ENCODE peak calls at places on chromosomes 11 and 22, in six cellular contexts. Y, U, K, V, Q and J are unnamed samples.

GRCh38 chr11:27362749-27363575 is at the start of gene CCDC34:
- DNase-seq in Y (peak; percentile 73), U (peak; percentile 83), K (peak; percentile 93), V (peak; percentile 94), Q (peak; percentile 91), J (peak; percentile 92)

GRCh38 chr22:31650391-31650790 is 11.6 kb downstream of the PISD start:
- DNase-seq in Y (no peak), U (peak; percentile 83), K (peak; percentile 85), V (no peak), Q (no peak), J (peak; percentile 93)

GRCh38 chr22:23218053-23218866 is 38.0 kb downstream of the BCR start:
- DNase-seq in Y (no peak), U (no peak), K (no peak), V (no peak), Q (no peak), J (no peak)

GRCh38 chr11:41392591-41392990 is 66.9 kb downstream of the LRRC4C start:
- DNase-seq in Y (no peak), U (no peak), K (peak; percentile 37), V (no peak), Q (no peak), J (no peak)

GRCh38 chr11:82305123-82305522 is 428.5 kb downstream of the FAM181B start:
- DNase-seq in Y (no peak), U (no peak), K (no peak), V (no peak), Q (no peak), J (no peak)

GRCh38 chr22:37186228-37186996 is 1.6 kb downstream of the C1QTNF6 start:
- DNase-seq in Y (peak; percentile 97), U (peak; percentile 67), K (peak; percentile 84), V (peak; percentile 43), Q (peak; percentile 7), J (peak; percentile 87)

GRCh38 chr22:35220221-35220620 is 37.1 kb upstream of the HMGXB4 start:
- DNase-seq in Y (no peak), U (no peak), K (no peak), V (no peak), Q (no peak), J (no peak)

GRCh38 chr11:17695454-17696441 is 23.6 kb upstream of the MYOD1 start:
- DNase-seq in Y (no peak), U (no peak), K (no peak), V (no peak), Q (no peak), J (no peak)

GRCh38 chr22:50046019-50046415 is 12.1 kb downstream of the TTLL8 start:
- DNase-seq in Y (no peak), U (no peak), K (no peak), V (no peak), Q (no peak), J (no peak)

GRCh38 chr22:37274380-37274862 is 7.9 kb upstream of the CYTH4 start:
- DNase-seq in Y (no peak), U (no peak), K (no peak), V (peak; percentile 79), Q (peak; percentile 55), J (no peak)

GRCh38 chr22:24695958-24696511 is 78.5 kb downstream of the PIWIL3 start:
- DNase-seq in Y (no peak), U (no peak), K (peak; percentile 15), V (no peak), Q (no peak), J (peak; percentile 68)

GRCh38 chr22:50467773-50468440 is 6.9 kb downstream of the SBF1 start:
- DNase-seq in Y (no peak), U (no peak), K (no peak), V (no peak), Q (no peak), J (no peak)

GRCh38 chr22:38963872-38964271 is 6.5 kb downstream of the APOBEC3A start:
- DNase-seq in Y (no peak), U (peak; percentile 12), K (no peak), V (no peak), Q (no peak), J (no peak)

GRCh38 chr22:36052505-36052941 is 23.9 kb upstream of the RBFOX2 start:
- DNase-seq in Y (peak; percentile 77), U (peak; percentile 96), K (peak; percentile 76), V (no peak), Q (no peak), J (peak; percentile 25)

GRCh38 chr22:46774456-46775363 is 12.3 kb downstream of the TBC1D22A start:
- DNase-seq in Y (no peak), U (no peak), K (no peak), V (no peak), Q (no peak), J (no peak)
- H3K4me3 ChIP-seq in Y (peak overlapping the region; percentile 51), U (peak overlapping the region; percentile 25), K (no peak overlapping the region), V (no peak overlapping the region), Q (no peak overlapping the region), J (no peak overlapping the region)

GRCh38 chr11:111514216-111515031 is at the start of gene HOATZ:
- DNase-seq in Y (no peak), U (no peak), K (peak; percentile 30), V (no peak), Q (no peak), J (no peak)
- TF ChIP-seq CTCF in Y (no peak), U (peak; percentile 26), K (peak; percentile 44), V (no peak), Q (no peak), J (peak; percentile 5)

GRCh38 chr11:18709414-18709813 is 10.8 kb downstream of the TMEM86A start:
- DNase-seq in Y (no peak), U (no peak), K (no peak), V (no peak), Q (no peak), J (no peak)
- H3K4me3 ChIP-seq in Y (no peak overlapping the region), U (no peak overlapping the region), K (no peak overlapping the region), V (no peak overlapping the region), Q (no peak overlapping the region), J (no peak overlapping the region)

DNA sequence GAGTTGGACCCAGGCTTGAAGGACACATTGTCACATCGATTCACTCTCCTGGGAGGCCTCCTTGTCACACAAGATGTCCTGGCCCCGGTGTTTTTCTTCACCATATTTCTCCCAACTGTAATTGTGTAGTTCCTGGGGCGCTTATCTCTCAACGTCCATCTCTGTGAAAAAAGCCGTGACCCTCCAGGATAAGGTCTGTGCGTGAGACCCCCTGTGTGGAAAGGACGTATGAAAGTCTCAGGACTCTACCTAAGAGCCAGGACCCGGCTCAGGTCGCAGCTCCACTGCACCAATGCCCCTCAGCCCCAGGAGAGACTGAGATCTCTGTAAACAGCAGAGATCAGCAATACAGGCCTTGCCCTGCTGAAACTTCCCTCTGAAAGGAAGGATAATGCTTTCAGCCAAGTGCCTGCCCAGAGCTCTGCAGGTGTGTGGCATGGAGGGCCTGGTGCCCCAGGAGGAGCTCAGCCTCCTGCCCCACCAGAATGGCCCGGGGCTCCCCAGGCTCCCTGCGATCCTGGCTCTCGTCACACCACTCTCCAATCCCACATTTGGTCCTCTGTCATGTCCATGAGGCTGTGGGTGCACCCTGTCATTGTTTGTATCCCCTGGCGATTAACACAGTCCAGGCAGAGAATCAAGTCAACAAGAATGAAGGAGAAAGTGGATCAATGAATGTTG is 119.2 kb upstream of the TMEM45B start:
- DNase-seq in Y (no peak), U (no peak), K (no peak), V (no peak), Q (no peak), J (no peak)
- TF ChIP-seq CTCF in Y (no peak), U (no peak), K (no peak), V (no peak), Q (no peak), J (no peak)

DNA sequence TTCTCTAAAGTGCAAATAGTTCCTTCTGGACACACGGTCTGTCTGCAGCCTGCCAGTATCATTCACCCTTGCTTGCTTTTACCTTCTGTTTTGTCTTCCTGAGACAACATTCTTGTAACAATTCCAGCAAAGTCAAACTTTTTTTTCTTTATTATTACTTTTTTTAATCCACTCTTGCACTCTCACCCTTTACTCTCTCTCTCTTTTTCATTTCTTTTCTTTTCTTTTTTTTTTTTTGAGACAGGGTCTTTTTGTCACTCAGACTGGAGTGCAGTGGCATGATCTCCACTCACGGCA is 53.7 kb downstream of the MCHR1 start:
- DNase-seq in Y (no peak), U (no peak), K (no peak), V (no peak), Q (no peak), J (no peak)
- H3K4me3 ChIP-seq in Y (no peak overlapping the region), U (no peak overlapping the region), K (no peak overlapping the region), V (no peak overlapping the region), Q (no peak overlapping the region), J (no peak overlapping the region)

GRCh38 chr22:44430716-44431115 is 67.3 kb downstream of the RTL6 start:
- DNase-seq in Y (no peak), U (no peak), K (no peak), V (peak; percentile 28), Q (no peak), J (no peak)
- TF ChIP-seq CTCF in Y (no peak), U (no peak), K (no peak), V (no peak), Q (no peak), J (no peak)

GRCh38 chr22:18103527-18104269 is 6.9 kb upstream of the TUBA8 start:
- DNase-seq in Y (no peak), U (no peak), K (no peak), V (no peak), Q (peak; percentile 48), J (no peak)
- H3K4me3 ChIP-seq in Y (no peak overlapping the region), U (no peak overlapping the region), K (no peak overlapping the region), V (no peak overlapping the region), Q (no peak overlapping the region), J (no peak overlapping the region)

DNA sequence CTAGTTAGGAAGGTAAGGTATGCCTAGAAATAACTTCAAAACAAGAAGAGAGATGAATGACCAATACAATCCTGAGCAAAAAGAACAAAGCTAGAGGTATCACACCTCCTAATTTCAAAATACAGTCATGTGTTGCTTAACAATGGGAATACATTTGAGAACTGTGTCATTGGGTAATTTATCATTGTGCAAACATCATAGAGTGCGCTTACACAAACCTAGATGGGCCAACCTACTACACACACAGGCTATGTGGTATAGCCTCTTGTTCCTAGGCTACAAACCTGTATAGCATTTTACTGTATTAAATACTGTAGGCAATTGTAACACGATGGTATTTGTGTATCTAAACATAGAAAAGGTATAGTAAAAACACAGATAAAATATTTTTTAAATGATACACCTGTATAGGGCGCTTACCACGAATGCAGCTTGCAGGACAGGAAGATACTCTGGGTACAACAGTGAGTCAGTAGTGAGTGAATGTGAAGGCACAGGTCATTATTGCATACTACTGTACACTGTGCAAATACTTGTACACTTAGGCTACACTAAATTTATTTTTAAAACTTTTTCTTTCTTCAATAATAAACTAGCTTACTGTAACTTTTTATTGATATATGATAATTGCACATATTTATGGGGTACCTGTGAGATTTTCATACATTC is 48.2 kb downstream of the STK33 start:
- DNase-seq in Y (no peak), U (peak; percentile 66), K (no peak), V (no peak), Q (no peak), J (no peak)
- TF ChIP-seq CTCF in Y (no peak), U (no peak), K (no peak), V (no peak), Q (no peak), J (no peak)

GRCh38 chr11:77089004-77089545 is 13.6 kb upstream of the OMP start:
- DNase-seq in Y (no peak), U (no peak), K (no peak), V (peak; percentile 47), Q (peak; percentile 5), J (no peak)

GRCh38 chr11:77090046-77090372 is 12.6 kb upstream of the OMP start:
- DNase-seq in Y (no peak), U (no peak), K (no peak), V (peak; percentile 50), Q (no peak), J (no peak)

GRCh38 chr11:77091146-77091940 is 11.3 kb upstream of the OMP start:
- DNase-seq in Y (peak; percentile 68), U (peak; percentile 70), K (peak; percentile 57), V (peak; percentile 91), Q (peak; percentile 80), J (peak; percentile 75)

GRCh38 chr11:77092382-77092781 is 10.3 kb upstream of the OMP start:
- DNase-seq in Y (no peak), U (no peak), K (no peak), V (peak; percentile 62), Q (no peak), J (no peak)

GRCh38 chr11:77090373-77091111 is 12.1 kb upstream of the OMP start:
- DNase-seq in Y (no peak), U (no peak), K (no peak), V (peak; percentile 63), Q (no peak), J (no peak)
- H3K4me3 ChIP-seq in Y (no peak overlapping the region), U (no peak overlapping the region), K (no peak overlapping the region), V (no peak overlapping the region), Q (no peak overlapping the region), J (no peak overlapping the region)